ENCODE peak calls at places on chromosome 1, in five cellular contexts. I, A, G, L and J are unnamed samples. For H3K4me1, the result is how much of the 10 kb centered on the place peaks cover.

GRCh38 chr1:23792151-23792945 is 1.4 kb downstream of the LYPLA2 start:
- DNase-seq in L (no peak), G (no peak), I (no peak), A (peak), J (peak)

GRCh38 chr1:17745564-17745955 is 9.6 kb upstream of the ACTL8 start:
- DNase-seq in L (no peak), G (no peak), I (no peak), A (no peak), J (no peak)

GRCh38 chr1:69913967-69914366 is 291.4 kb downstream of the LRRC40 start:
- DNase-seq in L (no peak), A (no peak), G (no peak), I (no peak), J (no peak)

GRCh38 chr1:162561616-162562451 is at the start of gene UAP1:
- DNase-seq in G (peak), A (no peak), I (no peak), L (no peak), J (no peak)

GRCh38 chr1:87224209-87224608 is 104.5 kb upstream of the LMO4 start:
- DNase-seq in I (no peak), G (no peak), L (no peak), A (no peak), J (no peak)

GRCh38 chr1:235027862-235028250 is 100.8 kb downstream of the TOMM20 start:
- DNase-seq in L (no peak), I (no peak), A (no peak), G (no peak), J (peak)

GRCh38 chr1:58884706-58885661 is 101.1 kb upstream of the JUN start:
- DNase-seq in A (no peak), L (peak), G (no peak), I (no peak), J (no peak)

GRCh38 chr1:26734501-26735058 is 38.8 kb downstream of the ARID1A start:
- DNase-seq in L (no peak), I (no peak), A (no peak), G (no peak), J (no peak)

GRCh38 chr1:244757091-244757939 is 78.1 kb upstream of the COX20 start:
- DNase-seq in G (no peak), A (peak), L (no peak), I (no peak), J (no peak)

GRCh38 chr1:106925750-106926149 is 130.7 kb upstream of the PRMT6 start:
- DNase-seq in I (no peak), G (no peak), A (no peak), L (no peak), J (no peak)

GRCh38 chr1:43241352-43241953 is 28.3 kb upstream of the TMEM125 start:
- DNase-seq in A (no peak), G (no peak), I (no peak), L (no peak), J (no peak)

GRCh38 chr1:151133339-151133761 is 13.1 kb downstream of the SEMA6C start:
- DNase-seq in L (no peak), G (no peak), I (no peak), A (no peak), J (no peak)

GRCh38 chr1:204155881-204156280 is 4.0 kb upstream of the ETNK2 start:
- DNase-seq in A (no peak), G (no peak), I (no peak), L (no peak), J (no peak)

GRCh38 chr1:194533641-194534040 is 1347.2 kb upstream of the B3GALT2 start:
- DNase-seq in L (no peak), I (no peak), G (no peak), A (no peak), J (no peak)

GRCh38 chr1:24873148-24873547 is 56.9 kb downstream of the RUNX3 start:
- DNase-seq in L (no peak), A (no peak), I (no peak), G (no peak), J (no peak)

GRCh38 chr1:76867342-76868130 is at the start of gene ST6GALNAC5:
- DNase-seq in I (no peak), L (no peak), A (peak), G (no peak), J (peak)

GRCh38 chr1:203675596-203676347 is 49.1 kb downstream of the ATP2B4 start:
- DNase-seq in G (no peak), A (no peak), L (peak), I (no peak), J (no peak)

GRCh38 chr1:209839875-209840491 is 12.2 kb downstream of the UTP25 start:
- DNase-seq in L (no peak), G (no peak), I (peak), A (no peak), J (no peak)

GRCh38 chr1:24126023-24126671 is 14.2 kb upstream of the MYOM3 start:
- DNase-seq in I (no peak), A (no peak), G (no peak), L (no peak), J (no peak)

GRCh38 chr1:234771642-234772344 is 161.8 kb upstream of the IRF2BP2 start:
- DNase-seq in A (no peak), I (no peak), L (no peak), G (no peak), J (no peak)

GRCh38 chr1:2372551-2373490 is 18.5 kb downstream of the MORN1 start:
- DNase-seq in G (no peak), A (peak), I (no peak), L (peak), J (peak)

GRCh38 chr1:203202431-203203245 is 16.1 kb upstream of the CHI3L1 start:
- DNase-seq in I (no peak), G (no peak), A (no peak), L (peak), J (no peak)

GRCh38 chr1:1144122-1144842 is 28.4 kb upstream of the C1orf159 start:
- DNase-seq in L (peak), A (peak), I (no peak), G (no peak), J (peak)

GRCh38 chr1:178724386-178724733 is 684 bp upstream of the RALGPS2 start:
- DNase-seq in I (no peak), G (no peak), A (no peak), L (no peak), J (no peak)

GRCh38 chr1:42422672-42423236 is 33.1 kb downstream of the ZMYND12 start:
- DNase-seq in A (no peak), I (no peak), G (no peak), L (no peak), J (no peak)

GRCh38 chr1:27864264-27864895 is 8.0 kb upstream of the THEMIS2 start:
- DNase-seq in A (no peak), L (no peak), G (no peak), I (no peak), J (no peak)

GRCh38 chr1:19013826-19014548 is 57.5 kb upstream of the IFFO2 start:
- DNase-seq in I (no peak), L (peak), A (no peak), G (no peak), J (no peak)

GRCh38 chr1:204659061-204659460 is 26.5 kb downstream of the LRRN2 start:
- DNase-seq in A (no peak), L (no peak), I (no peak), G (no peak), J (no peak)

GRCh38 chr1:197924516-197925123 is 7.4 kb downstream of the LHX9 start:
- DNase-seq in L (no peak), A (no peak), G (no peak), I (no peak), J (no peak)

GRCh38 chr1:85494957-85495266 is 30.0 kb upstream of the DDAH1 start:
- DNase-seq in I (no peak), L (no peak), A (no peak), G (no peak), J (no peak)

GRCh38 chr1:150151291-150152181 is 1.8 kb downstream of the PLEKHO1 start:
- DNase-seq in G (no peak), L (peak), A (peak), I (no peak), J (peak)

GRCh38 chr1:170196490-170196889 is 50.7 kb downstream of the NTMT2 start:
- DNase-seq in I (no peak), L (no peak), A (no peak), G (no peak), J (no peak)

GRCh38 chr1:161510477-161510876 is 5.2 kb downstream of the FCGR2A start:
- DNase-seq in A (no peak), I (peak), L (no peak), G (no peak), J (no peak)

GRCh38 chr1:203040518-203041275 is 14.4 kb downstream of the PPFIA4 start:
- DNase-seq in G (no peak), L (no peak), I (no peak), A (no peak), J (no peak)

GRCh38 chr1:156898971-156899657 is 5.6 kb downstream of the PEAR1 start:
- DNase-seq in G (no peak), L (no peak), I (no peak), A (no peak), J (no peak)

GRCh38 chr1:156896490-156897033 is 3.0 kb downstream of the PEAR1 start:
- DNase-seq in I (no peak), L (no peak), A (no peak), G (no peak), J (no peak)

GRCh38 chr1:156900019-156900718 is 6.7 kb downstream of the PEAR1 start:
- DNase-seq in L (no peak), G (no peak), A (no peak), I (no peak), J (no peak)

GRCh38 chr1:156897078-156897825 is 3.7 kb downstream of the PEAR1 start:
- DNase-seq in G (no peak), A (no peak), I (no peak), L (no peak), J (no peak)

GRCh38 chr1:156898151-156898550 is 4.6 kb downstream of the PEAR1 start:
- DNase-seq in L (no peak), A (no peak), G (no peak), I (no peak), J (peak)
- H3K4me1 ChIP-seq in L (under half), A (half or more), G (under half), I (half or more), J (half or more)

GRCh38 chr1:46615088-46615487 is 1.5 kb downstream of the MOB3C start:
- DNase-seq in I (no peak), G (no peak), L (no peak), A (no peak), J (no peak)

GRCh38 chr1:46612937-46613660 is 3.5 kb downstream of the MOB3C start:
- DNase-seq in G (no peak), A (peak), L (no peak), I (no peak), J (peak)

GRCh38 chr1:46614604-46614984 is 2.0 kb downstream of the MOB3C start:
- DNase-seq in I (no peak), A (no peak), L (no peak), G (no peak), J (no peak)

GRCh38 chr1:46613661-46614603 is 2.7 kb downstream of the MOB3C start:
- DNase-seq in A (peak), G (peak), I (peak), L (peak), J (peak)

GRCh38 chr1:46611691-46612221 is 4.9 kb downstream of the MOB3C start:
- DNase-seq in I (no peak), A (peak), G (no peak), L (no peak), J (no peak)
- H3K4me3 ChIP-seq in I (no peak), A (no peak), G (peak), L (no peak), J (no peak)

DNA sequence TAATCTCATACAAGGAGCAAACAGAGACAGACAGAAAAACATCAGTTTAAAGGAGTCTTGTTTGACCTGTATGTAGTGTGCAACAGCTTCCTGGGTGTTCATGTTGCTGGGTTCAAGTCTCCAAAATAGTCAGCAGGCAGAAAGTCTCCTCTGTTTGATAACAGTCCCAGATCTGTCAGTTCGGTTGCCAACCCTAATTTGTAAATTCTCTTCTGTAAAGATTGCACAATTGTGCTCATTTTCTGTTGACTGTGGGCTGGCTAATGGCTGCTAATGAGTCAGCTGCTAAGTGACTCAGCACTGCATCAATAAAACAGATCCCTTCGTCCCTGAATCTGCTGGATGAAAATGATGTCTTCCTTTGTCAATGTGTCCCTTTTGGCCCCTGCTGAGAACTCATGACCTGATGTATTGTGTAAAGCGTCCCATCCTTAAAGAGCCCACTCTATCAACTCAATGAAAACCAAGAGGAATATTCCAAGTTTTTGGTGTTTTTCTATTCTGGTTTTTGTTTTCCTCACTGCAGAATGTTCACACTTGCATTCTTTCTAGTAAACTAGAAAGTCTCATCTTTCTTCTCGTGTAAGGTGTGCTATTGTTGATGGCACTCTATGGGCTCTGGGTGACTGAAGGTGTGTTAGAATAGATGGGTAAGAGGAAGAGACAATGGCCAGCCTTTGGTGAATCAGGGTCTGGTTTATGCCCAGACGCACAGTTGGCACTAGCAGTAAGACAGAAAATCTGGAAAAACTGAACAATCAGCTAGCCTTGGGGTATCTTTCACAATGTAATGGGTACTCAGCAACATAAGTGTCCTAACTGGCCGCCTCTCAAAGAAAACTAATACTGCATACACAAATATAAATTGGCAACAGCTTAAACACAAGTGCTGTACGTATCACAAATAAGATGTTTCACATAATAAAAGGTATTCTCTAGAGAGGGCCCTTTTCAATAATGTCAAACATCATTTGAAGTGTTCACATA is 75.1 kb upstream of the SIPA1L2 start:
- DNase-seq in A (no peak), I (no peak), G (no peak), L (peak), J (no peak)
- TF ChIP-seq POLR2AphosphoS5 in A (peak), I (peak), G (peak), L (peak), J (peak)

DNA sequence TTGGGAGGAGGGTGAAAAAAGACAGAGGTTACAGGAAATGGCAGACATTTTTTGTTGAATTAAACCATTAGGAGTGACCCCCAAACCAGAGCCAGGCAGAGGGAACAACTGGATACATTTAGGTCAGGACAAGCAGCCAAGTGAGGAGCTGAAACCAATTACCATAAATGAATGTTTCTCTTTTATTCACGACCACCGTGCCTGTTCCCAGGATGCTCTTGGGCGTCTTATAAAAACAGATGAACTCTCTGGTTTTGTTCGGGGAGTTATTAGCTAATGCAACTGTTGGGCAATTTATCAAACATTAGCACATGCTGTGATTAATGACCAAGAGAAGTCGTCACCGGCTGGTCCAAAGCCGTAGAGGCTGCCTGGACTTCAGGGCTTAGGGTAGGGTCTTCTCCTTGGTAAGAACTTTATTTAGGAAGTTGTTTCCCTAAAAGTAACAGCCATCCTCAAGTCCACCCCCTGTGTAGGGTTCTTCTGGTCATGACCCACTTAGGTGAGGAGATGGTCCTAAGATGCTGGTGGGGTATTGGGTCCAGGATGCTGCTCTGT is 141.1 kb downstream of the FOXD2 start:
- DNase-seq in A (no peak), I (no peak), G (peak), L (no peak), J (peak)
- H3K4me1 ChIP-seq in A (under half), I (under half), G (under half), L (under half), J (under half)

DNA sequence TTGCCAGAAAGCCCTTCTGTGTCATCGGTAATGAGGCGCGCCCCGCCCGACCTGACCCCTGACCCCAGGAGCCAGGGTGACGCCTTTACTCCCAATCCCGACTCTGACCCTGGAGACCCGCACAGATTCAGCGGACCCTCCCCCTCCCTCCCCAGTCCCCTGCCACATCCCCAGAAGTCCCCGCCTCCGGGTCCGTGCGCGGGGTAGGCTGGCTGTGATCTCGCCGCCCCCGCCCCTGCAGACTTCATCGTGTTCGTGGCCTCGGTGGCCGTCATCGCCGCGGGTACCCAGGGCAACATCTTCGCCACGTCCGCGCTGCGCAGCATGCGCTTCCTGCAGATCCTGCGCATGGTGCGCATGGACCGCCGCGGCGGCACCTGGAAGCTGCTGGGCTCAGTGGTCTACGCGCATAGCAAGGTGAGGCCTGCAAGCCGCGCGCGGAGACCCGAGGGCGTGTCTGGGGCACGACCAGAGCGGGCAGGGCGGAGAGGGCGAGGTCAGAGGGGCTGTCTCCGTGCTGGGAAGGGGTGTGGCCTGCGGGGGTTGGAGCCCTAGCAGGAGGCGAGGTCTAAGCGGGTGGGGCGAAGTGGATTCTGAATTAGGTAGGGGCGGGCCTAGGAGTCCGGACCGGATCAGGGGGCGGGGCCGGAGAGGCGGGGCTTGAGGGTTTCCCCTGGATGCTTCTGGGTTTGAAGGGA is 34.8 kb downstream of the KCNQ4 start:
- DNase-seq in A (peak), G (peak), I (no peak), L (peak), J (peak)
- H3K4me3 ChIP-seq in A (peak), G (peak), I (peak), L (peak), J (peak)

GRCh38 chr1:45974541-45975269 is 157.7 kb downstream of the PIK3R3 start:
- DNase-seq in G (no peak), I (no peak), L (peak), A (no peak), J (no peak)

GRCh38 chr1:45979778-45980176 is 152.7 kb downstream of the PIK3R3 start:
- DNase-seq in L (peak), I (no peak), G (no peak), A (no peak), J (no peak)

GRCh38 chr1:45982359-45982758 is 150.1 kb downstream of the PIK3R3 start:
- DNase-seq in I (no peak), G (no peak), A (no peak), L (no peak), J (no peak)

GRCh38 chr1:45976623-45977022 is 155.8 kb downstream of the PIK3R3 start:
- DNase-seq in A (no peak), G (no peak), I (no peak), L (no peak), J (no peak)

DNA sequence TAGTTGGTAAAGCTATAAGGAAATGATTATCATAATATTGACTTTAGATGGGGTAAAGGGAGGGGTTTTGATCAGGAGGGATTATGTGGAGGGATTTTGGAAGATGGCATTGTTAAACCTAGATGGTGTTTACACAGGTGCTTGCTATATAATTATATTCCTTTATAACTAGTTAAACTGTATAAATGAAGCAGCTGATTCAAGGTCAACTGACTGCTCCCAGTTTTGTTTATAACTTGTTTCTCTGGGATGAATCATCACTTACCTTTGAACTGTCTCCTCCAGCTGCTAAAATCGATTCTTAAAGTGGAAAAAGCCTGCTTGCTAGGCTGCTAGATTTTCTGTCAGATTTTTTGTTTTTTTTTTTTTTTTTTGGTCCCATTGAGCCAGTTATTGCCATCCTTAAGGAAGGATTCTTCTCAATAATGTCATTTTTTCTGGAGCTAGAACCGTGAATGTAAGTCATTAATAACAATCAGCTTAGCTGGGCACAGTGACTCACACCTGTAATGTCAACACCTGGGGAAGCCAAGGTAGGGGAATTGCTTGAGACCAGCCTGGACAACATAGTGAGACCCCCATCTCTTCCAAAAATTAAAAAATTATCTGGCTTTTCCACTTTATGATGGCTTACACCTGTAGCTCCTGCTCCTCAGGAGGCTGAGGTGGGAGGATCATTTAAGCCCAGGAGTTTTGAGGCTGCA is 153.2 kb downstream of the PIK3R3 start:
- DNase-seq in L (no peak), A (no peak), I (no peak), G (no peak), J (no peak)
- TF ChIP-seq POLR2AphosphoS5 in L (peak), A (no peak), I (no peak), G (no peak), J (no peak)

DNA sequence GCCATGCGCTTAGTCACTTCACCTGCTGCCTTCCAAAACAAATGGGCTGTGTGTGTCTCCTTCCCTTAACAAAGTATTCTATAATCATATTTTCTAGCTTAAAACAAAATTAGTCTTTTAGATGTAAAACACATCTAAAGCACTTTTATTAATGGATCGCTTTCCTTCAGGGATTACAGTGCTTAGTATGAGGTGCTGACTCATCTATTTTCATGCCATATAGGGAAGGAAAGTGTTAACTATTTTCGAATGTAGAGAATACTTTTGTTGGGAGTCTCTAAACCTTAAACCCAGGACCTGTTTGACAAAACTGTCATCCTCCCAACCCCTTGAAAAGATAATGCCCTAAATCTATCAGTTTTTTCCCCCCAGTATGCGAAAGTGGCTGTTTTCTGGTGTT is 90.2 kb downstream of the PBX1 start:
- DNase-seq in L (no peak), A (no peak), I (no peak), G (no peak), J (no peak)
- H3K4me1 ChIP-seq in L (half or more), A (under half), I (under half), G (under half), J (under half)